ENCODE peak calls at places on chromosomes 13 and 19, in five cellular contexts. One of them, this sample, is unnamed.

GRCh38 chr13:83125791-83126190 is 756.5 kb downstream of the SLITRK1 start:
- DNase-seq in tibial nerve: no peak
- DNase-seq in thoracic aorta: no peak
- DNase-seq in neural crest cell: no peak
- DNase-seq in AG10803: no peak
- DNase-seq in this sample: no peak

GRCh38 chr19:13162749-13163608 is 12.8 kb downstream of the IER2 start:
- DNase-seq in tibial nerve: peak
- DNase-seq in thoracic aorta: peak
- DNase-seq in neural crest cell: peak
- DNase-seq in AG10803: peak
- DNase-seq in this sample: peak

GRCh38 chr19:4304509-4305252 is at the start of gene FSD1:
- DNase-seq in tibial nerve: no peak
- DNase-seq in thoracic aorta: no peak
- DNase-seq in neural crest cell: peak
- DNase-seq in AG10803: peak
- DNase-seq in this sample: peak

GRCh38 chr19:53102701-53103140 is 501 bp downstream of the ZNF160 start:
- DNase-seq in tibial nerve: no peak
- DNase-seq in thoracic aorta: no peak
- DNase-seq in neural crest cell: peak
- DNase-seq in AG10803: peak
- DNase-seq in this sample: no peak

GRCh38 chr13:99986751-99987150 is 5.2 kb downstream of the ZIC2 start:
- DNase-seq in tibial nerve: no peak
- DNase-seq in thoracic aorta: no peak
- DNase-seq in neural crest cell: no peak
- DNase-seq in AG10803: no peak
- DNase-seq in this sample: no peak

GRCh38 chr13:28346136-28346535 is 148.8 kb downstream of the FLT1 start:
- DNase-seq in tibial nerve: no peak
- DNase-seq in thoracic aorta: no peak
- DNase-seq in neural crest cell: no peak
- DNase-seq in AG10803: peak
- DNase-seq in this sample: no peak

GRCh38 chr19:39363909-39364457 is 21.8 kb downstream of the SAMD4B start:
- DNase-seq in tibial nerve: peak
- DNase-seq in thoracic aorta: no peak
- DNase-seq in neural crest cell: no peak
- DNase-seq in AG10803: peak
- DNase-seq in this sample: no peak

GRCh38 chr13:85772379-85772778 is 26.8 kb downstream of the SLITRK6 start:
- DNase-seq in tibial nerve: no peak
- DNase-seq in thoracic aorta: no peak
- DNase-seq in neural crest cell: no peak
- DNase-seq in AG10803: no peak
- DNase-seq in this sample: no peak

GRCh38 chr13:113413178-113413897 is 40.0 kb downstream of the ADPRHL1 start:
- DNase-seq in tibial nerve: no peak
- DNase-seq in thoracic aorta: peak
- DNase-seq in neural crest cell: no peak
- DNase-seq in AG10803: peak
- DNase-seq in this sample: no peak

GRCh38 chr19:15629003-15629880 is 11.5 kb upstream of the CYP4F3 start:
- DNase-seq in tibial nerve: peak
- DNase-seq in thoracic aorta: peak
- DNase-seq in neural crest cell: peak
- DNase-seq in AG10803: peak
- DNase-seq in this sample: no peak

GRCh38 chr19:1230585-1231489 is 7.0 kb downstream of the CBARP start:
- DNase-seq in tibial nerve: no peak
- DNase-seq in thoracic aorta: no peak
- DNase-seq in neural crest cell: no peak
- DNase-seq in AG10803: no peak
- DNase-seq in this sample: no peak

GRCh38 chr13:114118763-114119123 is 13.7 kb downstream of the RASA3 start:
- DNase-seq in tibial nerve: no peak
- DNase-seq in thoracic aorta: no peak
- DNase-seq in neural crest cell: no peak
- DNase-seq in AG10803: peak
- DNase-seq in this sample: no peak

GRCh38 chr19:7788178-7788932 is 25.3 kb downstream of the CLEC4M start:
- DNase-seq in tibial nerve: no peak
- DNase-seq in thoracic aorta: no peak
- DNase-seq in neural crest cell: no peak
- DNase-seq in AG10803: no peak
- DNase-seq in this sample: no peak

GRCh38 chr19:46337487-46337886 is 9.4 kb upstream of the PPP5C start:
- DNase-seq in tibial nerve: no peak
- DNase-seq in thoracic aorta: no peak
- DNase-seq in neural crest cell: no peak
- DNase-seq in AG10803: no peak
- DNase-seq in this sample: no peak

GRCh38 chr19:3459322-3459881 is 20.9 kb downstream of the SMIM24 start:
- DNase-seq in tibial nerve: peak
- DNase-seq in thoracic aorta: peak
- DNase-seq in neural crest cell: no peak
- DNase-seq in AG10803: peak
- DNase-seq in this sample: no peak

GRCh38 chr19:48673436-48674100 is 751 bp upstream of the NTN5 start:
- DNase-seq in tibial nerve: no peak
- DNase-seq in thoracic aorta: no peak
- DNase-seq in neural crest cell: no peak
- DNase-seq in AG10803: no peak
- DNase-seq in this sample: no peak

GRCh38 chr13:43374621-43375020 is 351.2 kb downstream of the DNAJC15 start:
- DNase-seq in tibial nerve: no peak
- DNase-seq in thoracic aorta: no peak
- DNase-seq in neural crest cell: no peak
- DNase-seq in AG10803: peak
- DNase-seq in this sample: no peak

GRCh38 chr19:49591731-49592485 is 926 bp downstream of the PRR12 start:
- DNase-seq in tibial nerve: no peak
- DNase-seq in thoracic aorta: no peak
- DNase-seq in neural crest cell: peak
- DNase-seq in AG10803: peak
- DNase-seq in this sample: no peak

GRCh38 chr19:12159773-12160414 is 3.0 kb upstream of the ZNF136 start:
- DNase-seq in tibial nerve: no peak
- DNase-seq in thoracic aorta: no peak
- DNase-seq in neural crest cell: no peak
- DNase-seq in AG10803: no peak
- DNase-seq in this sample: no peak

GRCh38 chr13:23254506-23254905 is 73.7 kb downstream of the SGCG start:
- DNase-seq in tibial nerve: no peak
- DNase-seq in thoracic aorta: no peak
- DNase-seq in neural crest cell: no peak
- DNase-seq in AG10803: no peak
- DNase-seq in this sample: no peak

GRCh38 chr13:99432637-99433542 is 68.4 kb upstream of the TM9SF2 start:
- DNase-seq in tibial nerve: peak
- DNase-seq in thoracic aorta: no peak
- DNase-seq in neural crest cell: no peak
- DNase-seq in AG10803: peak
- DNase-seq in this sample: no peak

GRCh38 chr13:76637651-76638111 is 248.5 kb downstream of the KCTD12 start:
- DNase-seq in tibial nerve: no peak
- DNase-seq in thoracic aorta: no peak
- DNase-seq in neural crest cell: no peak
- DNase-seq in AG10803: peak
- DNase-seq in this sample: no peak

GRCh38 chr13:19567820-19568534 is 6.6 kb upstream of the TPTE2 start:
- DNase-seq in tibial nerve: no peak
- DNase-seq in thoracic aorta: no peak
- DNase-seq in neural crest cell: no peak
- DNase-seq in AG10803: no peak
- DNase-seq in this sample: no peak

GRCh38 chr19:46976845-46977320 is 42.8 kb upstream of the NPAS1 start:
- DNase-seq in tibial nerve: no peak
- DNase-seq in thoracic aorta: no peak
- DNase-seq in neural crest cell: no peak
- DNase-seq in AG10803: peak
- DNase-seq in this sample: no peak

GRCh38 chr19:45059258-45059965 is 16.9 kb downstream of the ZNF296 start:
- DNase-seq in tibial nerve: peak
- DNase-seq in thoracic aorta: no peak
- DNase-seq in neural crest cell: peak
- DNase-seq in AG10803: peak
- DNase-seq in this sample: peak

GRCh38 chr13:110580800-110581199 is 19.3 kb upstream of the RAB20 start:
- DNase-seq in tibial nerve: no peak
- DNase-seq in thoracic aorta: no peak
- DNase-seq in neural crest cell: no peak
- DNase-seq in AG10803: peak
- DNase-seq in this sample: no peak

GRCh38 chr19:38247126-38247525 is 9.0 kb downstream of the PPP1R14A start:
- DNase-seq in tibial nerve: no peak
- DNase-seq in thoracic aorta: no peak
- DNase-seq in neural crest cell: no peak
- DNase-seq in AG10803: peak
- DNase-seq in this sample: no peak

GRCh38 chr19:6417713-6418561 is 6.7 kb downstream of the KHSRP start:
- DNase-seq in tibial nerve: no peak
- DNase-seq in thoracic aorta: no peak
- DNase-seq in neural crest cell: no peak
- DNase-seq in AG10803: peak
- DNase-seq in this sample: no peak
- TF ChIP-seq CTCF in tibial nerve: peak
- TF ChIP-seq CTCF in thoracic aorta: no peak
- TF ChIP-seq CTCF in neural crest cell: peak
- TF ChIP-seq CTCF in AG10803: peak
- TF ChIP-seq CTCF in this sample: peak

DNA sequence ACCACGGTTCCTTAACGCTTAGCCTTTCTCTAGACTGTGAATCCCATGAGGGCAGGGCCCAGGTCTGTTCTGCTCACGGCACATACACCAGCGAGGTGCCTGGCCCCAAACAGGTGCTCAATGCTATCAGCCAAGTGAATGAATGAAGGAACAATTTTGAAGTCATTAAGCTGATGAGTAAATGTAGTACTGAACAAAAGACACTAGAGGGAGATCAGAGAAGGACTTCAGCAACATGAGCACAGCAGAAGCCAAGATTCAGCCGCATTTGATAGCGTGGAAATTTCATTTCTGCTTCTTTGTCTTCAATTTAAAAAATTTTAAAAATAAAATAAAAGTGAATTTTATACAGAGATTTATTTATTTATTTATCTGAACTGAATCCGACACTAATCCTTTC is 20.1 kb upstream of the MYO16 start:
- DNase-seq in tibial nerve: no peak
- DNase-seq in thoracic aorta: no peak
- DNase-seq in neural crest cell: no peak
- DNase-seq in AG10803: peak
- DNase-seq in this sample: no peak
- TF ChIP-seq CTCF in tibial nerve: peak
- TF ChIP-seq CTCF in thoracic aorta: no peak
- TF ChIP-seq CTCF in neural crest cell: peak
- TF ChIP-seq CTCF in AG10803: peak
- TF ChIP-seq CTCF in this sample: peak

GRCh38 chr13:33799950-33800592 is 17.9 kb upstream of the RFC3 start:
- DNase-seq in tibial nerve: no peak
- DNase-seq in thoracic aorta: no peak
- DNase-seq in neural crest cell: no peak
- DNase-seq in AG10803: peak
- DNase-seq in this sample: no peak
- TF ChIP-seq CTCF in tibial nerve: peak
- TF ChIP-seq CTCF in thoracic aorta: no peak
- TF ChIP-seq CTCF in neural crest cell: peak
- TF ChIP-seq CTCF in AG10803: peak
- TF ChIP-seq CTCF in this sample: peak

DNA sequence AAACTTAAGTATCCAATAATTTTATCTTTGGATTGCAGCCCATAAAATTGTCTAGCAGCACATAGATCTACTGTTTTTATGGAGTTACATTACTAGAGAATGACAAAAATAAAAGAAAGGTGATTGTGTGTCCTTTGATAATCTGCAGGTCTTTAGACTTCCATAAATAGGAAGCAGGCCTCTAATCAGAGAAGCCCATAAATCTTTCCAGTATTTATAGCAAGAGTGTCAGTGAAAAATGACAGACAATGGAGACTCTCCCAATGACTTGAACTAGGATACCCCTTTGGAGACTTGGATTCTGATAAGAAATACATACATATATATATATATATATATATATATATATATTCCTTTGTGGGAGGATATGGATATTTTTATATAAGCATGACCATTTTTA is 351.2 kb downstream of the PCDH17 start:
- DNase-seq in tibial nerve: no peak
- DNase-seq in thoracic aorta: no peak
- DNase-seq in neural crest cell: no peak
- DNase-seq in AG10803: no peak
- DNase-seq in this sample: no peak
- TF ChIP-seq CTCF in tibial nerve: no peak
- TF ChIP-seq CTCF in thoracic aorta: no peak
- TF ChIP-seq CTCF in neural crest cell: no peak
- TF ChIP-seq CTCF in AG10803: no peak
- TF ChIP-seq CTCF in this sample: no peak

GRCh38 chr13:41515491-41516139 is 58.3 kb downstream of the RGCC start:
- DNase-seq in tibial nerve: no peak
- DNase-seq in thoracic aorta: no peak
- DNase-seq in neural crest cell: no peak
- DNase-seq in AG10803: no peak
- DNase-seq in this sample: no peak
- TF ChIP-seq CTCF in tibial nerve: no peak
- TF ChIP-seq CTCF in thoracic aorta: no peak
- TF ChIP-seq CTCF in neural crest cell: no peak
- TF ChIP-seq CTCF in AG10803: no peak
- TF ChIP-seq CTCF in this sample: no peak

DNA sequence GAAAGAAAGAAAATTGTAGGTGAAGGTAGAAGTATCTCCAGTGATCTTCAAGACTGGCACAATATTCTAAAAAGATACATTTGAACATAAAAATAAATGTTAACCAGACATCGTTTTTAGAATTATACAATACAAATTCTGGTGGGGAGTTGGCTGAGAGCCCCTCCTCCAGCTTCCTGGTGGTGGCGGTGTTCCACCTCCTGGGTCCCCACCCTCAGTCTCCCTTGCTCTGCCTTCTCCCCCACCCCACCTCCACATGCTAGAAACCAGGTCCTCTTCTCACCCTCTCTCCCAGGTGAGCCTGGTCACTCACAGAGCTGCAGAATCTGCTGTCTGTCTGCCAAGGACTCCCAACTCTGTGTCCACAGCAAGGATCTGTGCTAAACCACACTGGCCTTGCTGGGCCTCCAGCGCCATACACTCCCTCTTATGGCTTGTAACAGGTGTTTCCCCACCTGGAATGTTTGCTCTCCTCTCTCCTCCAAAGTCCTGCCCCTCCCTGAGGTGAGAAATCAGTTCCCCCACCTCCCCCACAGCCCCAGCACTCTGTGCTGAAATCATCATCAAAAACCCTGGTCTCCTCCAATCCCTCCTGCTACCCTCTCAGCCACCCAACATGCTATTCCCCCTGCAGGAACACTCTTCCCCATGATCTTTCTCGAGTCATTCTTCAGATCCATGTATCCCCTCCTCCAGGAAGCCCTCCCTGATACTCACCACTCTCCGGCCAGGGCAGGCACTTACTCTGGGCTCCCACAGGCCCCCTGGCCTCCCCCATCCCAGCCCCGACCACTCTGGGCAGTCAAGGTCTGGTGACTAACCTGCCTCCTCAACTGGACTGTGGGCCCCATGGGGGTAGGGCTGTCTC is 20.5 kb upstream of the CYP2S1 start:
- DNase-seq in tibial nerve: no peak
- DNase-seq in thoracic aorta: no peak
- DNase-seq in neural crest cell: no peak
- DNase-seq in AG10803: no peak
- DNase-seq in this sample: no peak
- TF ChIP-seq CTCF in tibial nerve: no peak
- TF ChIP-seq CTCF in thoracic aorta: no peak
- TF ChIP-seq CTCF in neural crest cell: no peak
- TF ChIP-seq CTCF in AG10803: no peak
- TF ChIP-seq CTCF in this sample: no peak